ENCODE peak calls at places on chromosomes 13 and 19, in ten cellular contexts. P, E, B, N, G, I, Z, J, T and F are unnamed samples.

GRCh38 chr19:40549007-40549708 is 27.5 kb upstream of the SHKBP1 start:
- DNase-seq in G (peak), E (peak), P (no peak), N (peak), J (peak), I (peak), B (no peak), T (peak), Z (peak), F (peak)

GRCh38 chr13:98353750-98354149 is 176.7 kb upstream of the RNF113B start:
- DNase-seq in J (no peak), Z (no peak), B (no peak), P (no peak), E (no peak), I (no peak), N (no peak), G (peak), T (no peak), F (no peak)

GRCh38 chr13:40672310-40673060 is 6.0 kb upstream of the FOXO1 start:
- DNase-seq in E (no peak), B (no peak), J (no peak), N (no peak), T (no peak), I (no peak), G (peak), P (no peak), Z (peak), F (no peak)

GRCh38 chr13:97749174-97749573 is 204.3 kb upstream of the IPO5 start:
- DNase-seq in G (peak), N (no peak), P (no peak), I (no peak), T (no peak), B (no peak), E (no peak), J (no peak), Z (no peak), F (peak)

GRCh38 chr13:95176611-95177259 is 124.5 kb downstream of the ABCC4 start:
- DNase-seq in T (no peak), E (no peak), I (no peak), B (no peak), N (no peak), G (no peak), P (no peak), J (no peak), Z (no peak), F (no peak)

GRCh38 chr13:46934749-46935148 is 37.9 kb upstream of the HTR2A start:
- DNase-seq in G (peak), N (no peak), I (no peak), B (no peak), E (no peak), J (no peak), T (no peak), Z (no peak), P (no peak), F (no peak)

GRCh38 chr13:85312071-85312470 is 487.1 kb downstream of the SLITRK6 start:
- DNase-seq in J (no peak), T (no peak), P (no peak), Z (no peak), I (no peak), G (no peak), N (no peak), B (no peak), E (no peak), F (no peak)

GRCh38 chr13:25775986-25776385 is 275.8 kb downstream of the SHISA2 start:
- DNase-seq in N (no peak), J (no peak), P (no peak), I (no peak), E (no peak), Z (no peak), G (no peak), B (no peak), T (no peak), F (no peak)

GRCh38 chr13:95246292-95247082 is 54.8 kb downstream of the ABCC4 start:
- DNase-seq in N (no peak), I (no peak), G (peak), J (no peak), B (no peak), P (no peak), Z (no peak), E (no peak), T (no peak), F (peak)

GRCh38 chr19:4868286-4868834 is 893 bp upstream of the PLIN3 start:
- DNase-seq in I (no peak), E (no peak), B (no peak), G (no peak), N (no peak), J (no peak), Z (no peak), T (no peak), P (no peak), F (no peak)

GRCh38 chr19:7417671-7418324 is 69.1 kb downstream of the ARHGEF18 start:
- DNase-seq in I (no peak), E (no peak), G (peak), J (no peak), Z (peak), T (no peak), B (no peak), N (no peak), P (no peak), F (no peak)

GRCh38 chr13:42652642-42653415 is 78.9 kb downstream of the TNFSF11 start:
- DNase-seq in E (no peak), T (no peak), P (no peak), N (no peak), I (no peak), G (no peak), Z (no peak), B (no peak), J (no peak), F (no peak)

GRCh38 chr19:4474504-4475136 is 2.5 kb downstream of the HDGFL2 start:
- DNase-seq in Z (peak), P (no peak), J (peak), T (no peak), I (no peak), E (peak), B (no peak), N (no peak), G (peak), F (peak)

GRCh38 chr19:53631949-53632407 is at the start of gene DPRX:
- DNase-seq in J (no peak), E (no peak), N (no peak), Z (no peak), G (no peak), P (no peak), B (no peak), T (no peak), I (no peak), F (no peak)

GRCh38 chr19:39845621-39846175 is 481 bp downstream of the FBL start:
- DNase-seq in G (no peak), T (no peak), P (no peak), B (no peak), I (no peak), N (no peak), J (no peak), E (peak), Z (no peak), F (peak)

GRCh38 chr13:35496761-35497386 is 20.4 kb upstream of the MAB21L1 start:
- DNase-seq in N (no peak), Z (no peak), J (no peak), B (no peak), E (no peak), G (no peak), I (no peak), P (no peak), T (no peak), F (no peak)

GRCh38 chr13:41960195-41960699 is 662 bp downstream of the VWA8 start:
- DNase-seq in B (no peak), I (no peak), J (no peak), G (peak), E (peak), Z (no peak), T (no peak), N (no peak), P (no peak), F (no peak)

GRCh38 chr13:70370924-70371323 is 262.7 kb upstream of the KLHL1 start:
- DNase-seq in Z (no peak), P (no peak), B (no peak), J (no peak), E (no peak), N (no peak), I (no peak), T (no peak), G (no peak), F (no peak)

GRCh38 chr13:101474419-101474957 is 22.0 kb downstream of the ITGBL1 start:
- DNase-seq in J (peak), G (no peak), I (no peak), P (no peak), E (peak), Z (peak), B (peak), N (no peak), T (no peak), F (peak)

GRCh38 chr19:57570707-57571106 is 8.0 kb downstream of the ZNF416 start:
- DNase-seq in N (no peak), Z (no peak), E (no peak), B (no peak), I (no peak), J (no peak), G (no peak), P (no peak), T (no peak), F (no peak)

GRCh38 chr13:51644649-51645048 is 60.4 kb downstream of the WDFY2 start:
- DNase-seq in G (peak), P (no peak), N (no peak), I (no peak), T (no peak), Z (peak), B (no peak), E (no peak), J (no peak), F (no peak)

GRCh38 chr19:40612831-40613668 is 11.9 kb downstream of the LTBP4 start:
- DNase-seq in E (peak), B (no peak), J (no peak), T (peak), Z (peak), N (no peak), G (peak), P (no peak), I (peak), F (no peak)

GRCh38 chr19:44677019-44677809 is 5.9 kb downstream of the CEACAM19 start:
- DNase-seq in J (peak), B (no peak), T (no peak), E (no peak), I (no peak), P (no peak), N (no peak), Z (peak), G (peak), F (no peak)

GRCh38 chr13:95027638-95028037 is 273.6 kb downstream of the ABCC4 start:
- DNase-seq in E (no peak), P (no peak), G (no peak), T (no peak), I (no peak), Z (no peak), N (no peak), J (no peak), B (no peak), F (no peak)

GRCh38 chr19:1445185-1445931 is 4.6 kb upstream of the APC2 start:
- DNase-seq in E (peak), B (no peak), G (peak), I (peak), Z (peak), T (peak), J (no peak), P (no peak), N (peak), F (peak)

GRCh38 chr13:74103970-74104555 is 30.1 kb downstream of the KLF12 start:
- DNase-seq in I (no peak), T (no peak), J (no peak), P (no peak), E (no peak), Z (no peak), B (no peak), G (no peak), N (no peak), F (no peak)

GRCh38 chr13:27355894-27356293 is 68.5 kb upstream of the GTF3A start:
- DNase-seq in G (no peak), B (no peak), E (peak), P (no peak), N (no peak), J (no peak), Z (no peak), I (no peak), T (no peak), F (peak)

GRCh38 chr19:18648971-18649310 is 12.1 kb downstream of the KLHL26 start:
- DNase-seq in B (no peak), Z (peak), N (peak), J (no peak), P (no peak), I (no peak), E (no peak), G (no peak), T (no peak), F (no peak)

GRCh38 chr13:97030705-97031452 is 36.6 kb upstream of the OXGR1 start:
- DNase-seq in J (no peak), G (peak), Z (peak), N (no peak), T (no peak), B (no peak), E (peak), I (no peak), P (no peak), F (peak)

GRCh38 chr13:20301391-20302071 is 69.4 kb upstream of the GJB6 start:
- DNase-seq in I (no peak), G (no peak), P (no peak), N (no peak), B (no peak), E (no peak), J (no peak), Z (no peak), T (no peak), F (no peak)

GRCh38 chr13:64958106-64958505 is 2272.0 kb downstream of the PCDH9 start:
- DNase-seq in E (no peak), B (no peak), N (no peak), T (no peak), G (no peak), Z (no peak), I (no peak), J (no peak), P (no peak), F (no peak)

GRCh38 chr13:113559901-113560644 is 24.5 kb upstream of the TFDP1 start:
- DNase-seq in J (no peak), T (no peak), G (no peak), P (no peak), E (no peak), Z (no peak), N (peak), I (no peak), B (no peak), F (no peak)

GRCh38 chr13:21069561-21070004 is 8.2 kb upstream of the LATS2 start:
- DNase-seq in N (peak), P (no peak), I (no peak), B (peak), T (no peak), G (peak), J (no peak), E (no peak), Z (peak), F (no peak)

GRCh38 chr19:367963-368623 is 23.5 kb upstream of the MIER2 start:
- DNase-seq in I (no peak), Z (no peak), G (no peak), J (no peak), T (no peak), E (no peak), B (no peak), P (no peak), N (no peak), F (no peak)

GRCh38 chr19:38685666-38686529 is 38.4 kb downstream of the ACTN4 start:
- DNase-seq in I (no peak), E (peak), N (no peak), B (no peak), Z (peak), T (no peak), J (no peak), G (peak), P (no peak), F (peak)
- H3K4me3 ChIP-seq in I (no peak), E (no peak), N (no peak), B (no peak), Z (no peak), T (peak), J (no peak), G (no peak), P (no peak), F (peak)

GRCh38 chr19:47232422-47233211 is 1.6 kb upstream of the BBC3 start:
- DNase-seq in P (no peak), N (no peak), I (no peak), G (peak), E (no peak), T (no peak), B (no peak), J (no peak), Z (peak), F (no peak)
- H3K4me3 ChIP-seq in P (peak), N (no peak), I (no peak), G (peak), E (no peak), T (no peak), B (peak), J (no peak), Z (peak), F (no peak)

GRCh38 chr13:22800726-22801401 is 379.9 kb upstream of the SGCG start:
- DNase-seq in I (peak), N (no peak), B (no peak), G (peak), Z (no peak), E (no peak), J (no peak), T (no peak), P (no peak), F (no peak)

DNA sequence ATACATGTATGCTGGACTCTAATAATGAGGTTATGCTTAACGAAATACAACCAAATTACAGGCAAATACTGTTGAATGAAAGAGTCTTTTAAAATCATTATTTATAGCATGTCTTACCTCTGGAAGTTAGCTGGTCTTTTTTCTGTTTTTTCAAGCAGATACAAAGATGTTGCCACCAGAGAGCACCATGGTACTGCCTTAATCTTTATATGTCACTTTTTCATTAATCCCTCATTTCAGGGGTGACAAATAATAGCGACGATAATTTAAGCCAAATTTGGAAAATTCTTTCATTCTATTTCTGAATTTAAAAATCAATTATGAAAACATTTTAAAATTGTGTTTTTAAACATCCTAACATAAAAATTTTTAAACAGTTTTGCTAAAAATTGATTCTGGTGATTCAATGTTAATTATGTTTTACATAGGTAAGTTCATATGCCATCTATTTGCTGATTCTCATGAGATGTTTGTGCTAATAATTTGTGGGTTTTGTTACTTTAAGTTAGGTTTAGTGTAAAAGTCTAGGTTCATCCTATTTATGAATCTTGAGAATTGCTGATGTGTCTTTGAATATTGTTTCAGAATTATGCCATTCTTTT is 379.3 kb upstream of the SGCG start:
- DNase-seq in P (no peak), J (no peak), I (no peak), G (peak), B (no peak), N (no peak), E (no peak), T (no peak), Z (no peak), F (no peak)
- H3K4me3 ChIP-seq in P (no peak), J (no peak), I (no peak), G (no peak), B (no peak), N (no peak), E (no peak), T (no peak), Z (no peak), F (no peak)

GRCh38 chr13:48221301-48222190 is 11.5 kb upstream of the ITM2B start:
- DNase-seq in J (no peak), P (no peak), T (peak), E (no peak), N (no peak), Z (no peak), G (no peak), B (no peak), I (no peak), F (no peak)
- H3K4me3 ChIP-seq in J (no peak), P (no peak), T (peak), E (no peak), N (peak), Z (no peak), G (no peak), B (no peak), I (peak), F (no peak)

GRCh38 chr19:16071072-16071691 is 5.1 kb upstream of the TPM4 start:
- DNase-seq in P (no peak), T (no peak), G (no peak), B (no peak), I (no peak), E (no peak), J (no peak), N (no peak), Z (no peak), F (no peak)
- H3K4me3 ChIP-seq in P (no peak), T (no peak), G (no peak), B (no peak), I (no peak), E (no peak), J (no peak), N (no peak), Z (no peak), F (no peak)

GRCh38 chr13:99354371-99354951 is 47.3 kb upstream of the GPR183 start:
- DNase-seq in N (no peak), Z (no peak), J (no peak), T (no peak), B (no peak), I (no peak), P (no peak), G (no peak), E (no peak), F (no peak)

GRCh38 chr13:99355267-99356215 is 48.3 kb upstream of the GPR183 start:
- DNase-seq in J (no peak), Z (no peak), N (no peak), I (no peak), P (no peak), E (no peak), T (no peak), G (no peak), B (no peak), F (no peak)

GRCh38 chr13:99357149-99357596 is 50.0 kb upstream of the GPR183 start:
- DNase-seq in I (no peak), B (no peak), N (no peak), J (no peak), E (no peak), P (no peak), T (peak), Z (peak), G (peak), F (no peak)

GRCh38 chr13:99357920-99358319 is 50.7 kb upstream of the GPR183 start:
- DNase-seq in I (no peak), E (no peak), J (no peak), B (no peak), G (no peak), T (no peak), P (no peak), Z (no peak), N (no peak), F (no peak)

DNA sequence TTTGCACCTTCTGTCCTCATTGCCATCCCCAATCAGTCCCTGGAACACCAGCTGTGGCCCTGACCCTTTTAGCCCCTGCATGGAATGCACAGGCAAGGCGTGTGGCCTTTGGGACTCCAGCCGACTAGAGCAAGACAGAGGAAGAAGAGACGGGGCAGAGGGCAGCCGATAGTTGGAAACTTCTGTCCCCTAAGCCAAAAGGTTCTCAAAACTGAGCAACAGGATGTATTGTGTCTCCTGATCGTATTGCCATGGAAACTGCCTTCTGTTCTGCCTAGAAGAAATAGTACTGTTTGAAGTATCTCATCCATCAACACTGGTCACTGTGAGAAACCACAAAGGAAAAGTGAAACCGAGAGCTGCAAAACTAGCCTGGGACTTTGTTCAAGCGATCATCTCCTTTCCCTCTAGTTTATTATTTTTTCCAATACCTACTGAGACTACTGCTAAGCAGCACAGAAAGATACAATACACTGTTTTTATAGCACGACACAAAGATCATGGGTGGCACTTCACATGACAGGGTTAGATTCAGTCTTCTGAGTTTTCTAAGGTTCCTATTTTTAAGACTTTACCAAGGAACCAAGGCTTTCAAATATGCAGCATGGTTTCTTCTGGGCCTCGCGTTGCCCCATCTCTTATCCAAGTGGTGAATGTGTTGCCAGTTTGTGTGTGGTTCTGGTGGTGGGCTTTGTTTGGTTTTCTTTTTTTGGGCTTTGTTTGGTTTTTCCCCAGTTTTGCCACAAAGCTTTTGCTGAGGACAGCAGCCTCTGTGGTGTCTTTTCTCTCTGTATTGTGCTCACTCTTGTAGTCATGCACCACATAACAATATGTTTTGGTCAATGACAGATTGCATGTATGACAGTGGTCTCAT is 49.3 kb upstream of the GPR183 start:
- DNase-seq in Z (peak), T (peak), P (no peak), G (peak), I (peak), N (no peak), B (peak), J (no peak), E (no peak), F (no peak)
- H3K4me3 ChIP-seq in Z (peak), T (peak), P (no peak), G (no peak), I (peak), N (no peak), B (no peak), J (no peak), E (no peak), F (no peak)

GRCh38 chr19:36151144-36152051 is 849 bp downstream of the COX7A1 start:
- DNase-seq in E (no peak), T (no peak), Z (no peak), P (no peak), B (no peak), J (no peak), I (peak), N (peak), G (no peak), F (no peak)
- H3K4me3 ChIP-seq in E (no peak), T (no peak), Z (peak), P (no peak), B (peak), J (no peak), I (peak), N (peak), G (no peak), F (no peak)